ENCODE peak calls at places on chromosomes 3 and 15, in six cellular contexts. Q is A549, W is heart left ventricle, S is tibial artery, F is A673, C is transverse colon. Z is an unnamed sample.

GRCh38 chr3:29611252-29611651 is 330.4 kb downstream of the RBMS3 start:
- DNase-seq in F (no peak), C (no peak), S (no peak), W (no peak), Q (no peak), Z (no peak)

GRCh38 chr3:12687948-12688347 is 24.0 kb upstream of the RAF1 start:
- DNase-seq in Q (no peak), W (no peak), S (no peak), C (no peak), F (no peak), Z (no peak)

GRCh38 chr3:58471025-58471887 is 20.6 kb upstream of the KCTD6 start:
- DNase-seq in Q (peak; percentile 96), S (no peak), F (peak; percentile 87), C (peak; percentile 64), W (no peak), Z (peak; percentile 43)

GRCh38 chr3:18743761-18744160 is 318.6 kb upstream of the SATB1 start:
- DNase-seq in W (no peak), F (no peak), C (no peak), S (no peak), Q (no peak), Z (no peak)

GRCh38 chr15:31236184-31237041 is 90.2 kb upstream of the KLF13 start:
- DNase-seq in S (peak; percentile 90), Q (peak; percentile 85), F (peak; percentile 90), C (peak; percentile 71), W (peak; percentile 84), Z (peak; percentile 53)

GRCh38 chr3:179660872-179661271 is 8.0 kb downstream of the USP13 start:
- DNase-seq in W (no peak), C (no peak), Q (no peak), S (no peak), F (no peak), Z (no peak)

GRCh38 chr3:9730747-9731205 is 759 bp upstream of the BRPF1 start:
- DNase-seq in S (no peak), C (no peak), F (no peak), Q (no peak), W (no peak), Z (no peak)

GRCh38 chr3:188153498-188153948 is 434 bp upstream of the LPP start:
- DNase-seq in Q (peak; percentile 91), S (peak; percentile 96), W (peak; percentile 88), F (peak; percentile 91), C (peak; percentile 83), Z (peak; percentile 65)

GRCh38 chr3:16179771-16180736 is 5.6 kb downstream of the GALNT15 start:
- DNase-seq in S (no peak), W (no peak), C (no peak), Q (no peak), F (no peak), Z (no peak)

GRCh38 chr3:46946416-46946815 is 30.1 kb downstream of the CCDC12 start:
- DNase-seq in Q (no peak), S (no peak), W (peak; percentile 25), C (no peak), F (no peak), Z (no peak)

GRCh38 chr15:78993931-78994530 is 49.2 kb upstream of the CTSH start:
- DNase-seq in Q (no peak), W (no peak), F (no peak), S (no peak), C (no peak), Z (no peak)

GRCh38 chr15:68447209-68447608 is 15.2 kb upstream of the ITGA11 start:
- DNase-seq in Q (no peak), C (no peak), F (no peak), W (no peak), S (peak; percentile 48), Z (no peak)

GRCh38 chr15:74785716-74786032 is 3.8 kb downstream of the CSK start:
- DNase-seq in W (no peak), S (no peak), Q (no peak), F (no peak), C (no peak), Z (no peak)

GRCh38 chr3:158679547-158680000 is 7.1 kb upstream of the LXN start:
- DNase-seq in W (no peak), C (no peak), Q (no peak), F (no peak), S (no peak), Z (no peak)

GRCh38 chr3:139225551-139225950 is 118.3 kb upstream of the MRPS22 start:
- DNase-seq in C (no peak), Q (no peak), F (no peak), W (no peak), S (no peak), Z (no peak)

GRCh38 chr3:112647122-112647521 is 6.2 kb upstream of the CCDC80 start:
- DNase-seq in Q (peak; percentile 87), C (no peak), S (no peak), F (no peak), W (no peak), Z (no peak)

GRCh38 chr3:42703695-42704025 is 1.1 kb upstream of the HHATL start:
- DNase-seq in W (no peak), S (peak; percentile 43), C (no peak), F (no peak), Q (no peak), Z (no peak)

GRCh38 chr15:92801774-92802464 is 98.2 kb upstream of the CHD2 start:
- DNase-seq in F (no peak), Q (peak; percentile 86), S (peak; percentile 87), W (peak; percentile 60), C (peak; percentile 35), Z (peak; percentile 38)

DNA sequence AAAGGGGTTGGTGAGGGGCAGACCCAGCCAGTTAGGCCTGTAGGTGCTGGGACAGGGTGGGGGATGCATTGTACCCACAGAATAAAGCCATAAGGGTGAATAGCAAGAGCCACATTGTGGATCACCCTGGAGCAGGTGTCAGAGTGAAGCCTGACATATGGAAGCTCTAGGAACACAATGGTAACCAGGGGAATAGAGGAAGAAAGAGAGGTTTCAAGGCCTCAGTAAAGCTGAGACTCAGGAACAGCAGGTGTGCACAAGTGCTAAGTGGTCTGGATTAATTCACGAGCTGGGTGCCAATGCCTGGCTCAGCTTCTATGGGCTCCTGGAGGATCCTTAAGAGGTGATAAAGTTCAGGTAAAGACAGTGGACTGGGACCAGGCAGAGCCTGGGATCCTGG is 323.7 kb upstream of the CTNNB1 start:
- DNase-seq in S (no peak), Q (no peak), C (no peak), W (no peak), F (no peak), Z (no peak)
- H3K4me1 ChIP-seq in S (peaks cover 32% of the 10 kb centered on the region), Q (no peaks in the 10 kb centered on the region), C (peaks cover 8% of the 10 kb centered on the region), W (peaks cover 4% of the 10 kb centered on the region), F (no peaks in the 10 kb centered on the region), Z (peaks cover 13% of the 10 kb centered on the region)

GRCh38 chr3:141083831-141084624 is 32.9 kb downstream of the SPSB4 start:
- DNase-seq in C (no peak), F (no peak), Q (no peak), S (peak; percentile 74), W (no peak), Z (peak; percentile 39)

GRCh38 chr3:141083226-141083625 is 32.1 kb downstream of the SPSB4 start:
- DNase-seq in Q (no peak), S (no peak), W (no peak), F (no peak), C (no peak), Z (no peak)

GRCh38 chr3:141080407-141080806 is 29.3 kb downstream of the SPSB4 start:
- DNase-seq in F (no peak), Q (no peak), S (no peak), C (no peak), W (no peak), Z (no peak)

GRCh38 chr3:141081141-141081795 is 30.1 kb downstream of the SPSB4 start:
- DNase-seq in S (no peak), F (no peak), Q (no peak), W (no peak), C (no peak), Z (no peak)

DNA sequence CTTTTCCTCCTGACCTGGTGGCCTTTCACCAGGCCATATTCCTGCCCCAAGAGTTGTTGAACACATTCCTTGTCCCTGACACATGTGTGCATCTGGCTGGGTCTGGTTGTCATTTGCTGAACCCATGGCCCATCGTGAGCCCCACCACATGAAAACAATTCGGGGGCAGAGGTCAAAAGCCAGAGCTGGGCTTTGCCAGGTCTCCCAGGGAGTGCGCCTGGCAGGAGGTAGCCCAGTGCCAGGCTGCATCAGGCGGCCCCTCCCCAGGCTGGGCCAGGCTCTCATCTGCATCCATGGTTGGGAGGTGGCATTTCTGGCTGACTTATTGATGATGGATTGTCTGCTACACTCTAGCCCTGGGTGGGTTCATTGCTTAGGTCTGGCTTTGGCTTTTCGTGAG is 30.9 kb downstream of the SPSB4 start:
- DNase-seq in S (no peak), Q (no peak), F (no peak), W (no peak), C (no peak), Z (no peak)
- H3K4me1 ChIP-seq in S (peaks cover 24% of the 10 kb centered on the region), Q (no peaks in the 10 kb centered on the region), F (peaks cover 9% of the 10 kb centered on the region), W (no peaks in the 10 kb centered on the region), C (no peaks in the 10 kb centered on the region), Z (peaks cover 30% of the 10 kb centered on the region)

GRCh38 chr15:57224664-57225063 is 151.6 kb upstream of the CGNL1 start:
- DNase-seq in W (no peak), S (no peak), C (no peak), Q (no peak), F (no peak), Z (no peak)

GRCh38 chr15:57223345-57223744 is 153.0 kb upstream of the CGNL1 start:
- DNase-seq in Q (no peak), F (no peak), W (no peak), C (no peak), S (no peak), Z (no peak)

GRCh38 chr15:57223887-57224286 is 152.4 kb upstream of the CGNL1 start:
- DNase-seq in Q (no peak), W (no peak), S (no peak), C (no peak), F (no peak), Z (no peak)

GRCh38 chr15:57227899-57228298 is 148.4 kb upstream of the CGNL1 start:
- DNase-seq in W (no peak), C (no peak), S (no peak), F (peak; percentile 68), Q (no peak), Z (no peak)

GRCh38 chr15:57227181-57227580 is 149.1 kb upstream of the CGNL1 start:
- DNase-seq in W (no peak), Q (no peak), F (peak; percentile 49), C (no peak), S (no peak), Z (no peak)
- H3K4me1 ChIP-seq in W (no peaks in the 10 kb centered on the region), Q (no peaks in the 10 kb centered on the region), F (peaks cover 87% of the 10 kb centered on the region), C (no peaks in the 10 kb centered on the region), S (no peaks in the 10 kb centered on the region), Z (peaks cover 20% of the 10 kb centered on the region)

GRCh38 chr15:90931737-90932659 is at the start of gene HDDC3:
- DNase-seq in Q (peak; percentile 94), F (peak; percentile 88), C (peak; percentile 95), S (peak; percentile 94), W (peak; percentile 91), Z (peak; percentile 86)
- H3K4me1 ChIP-seq in Q (peaks cover 35% of the 10 kb centered on the region), F (peaks cover 27% of the 10 kb centered on the region), C (peaks cover 18% of the 10 kb centered on the region), S (peaks cover 31% of the 10 kb centered on the region), W (peaks cover 11% of the 10 kb centered on the region), Z (peaks cover 47% of the 10 kb centered on the region)

DNA sequence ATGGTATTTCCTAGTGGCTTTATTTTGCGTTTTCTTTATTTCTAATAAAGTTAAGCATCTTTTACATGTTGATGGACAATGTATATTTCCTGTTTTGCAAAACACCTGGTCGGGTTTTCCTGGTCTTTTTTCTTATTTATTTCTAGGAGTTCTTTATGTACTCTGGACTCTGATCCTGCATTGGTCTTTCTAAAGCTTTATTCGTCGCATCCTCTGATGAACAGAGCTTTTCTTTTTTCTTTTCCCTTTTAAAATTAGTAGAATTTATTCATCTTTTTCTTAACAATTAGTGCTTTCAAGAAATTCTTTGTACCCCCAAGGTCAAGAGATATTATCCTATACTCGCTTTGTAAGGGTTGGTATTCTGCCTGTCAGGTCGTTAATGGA is 32.2 kb downstream of the ZDHHC19 start:
- DNase-seq in S (no peak), Q (no peak), W (no peak), F (no peak), C (no peak), Z (no peak)
- H3K4me1 ChIP-seq in S (no peaks in the 10 kb centered on the region), Q (no peaks in the 10 kb centered on the region), W (no peaks in the 10 kb centered on the region), F (no peaks in the 10 kb centered on the region), C (peaks cover 6% of the 10 kb centered on the region), Z (peaks cover 20% of the 10 kb centered on the region)